ENCODE peak calls at places on chromosomes 3 and 15, in ten cellular contexts. G, I, H, Q, L, E, Z, F, W and T are unnamed samples.

GRCh38 chr15:70235347-70235746 is 137.6 kb upstream of the TLE3 start:
- DNase-seq in G (no peak), I (no peak), H (no peak), Q (no peak), L (no peak), E (no peak), Z (no peak), F (peak), W (peak), T (no peak)

GRCh38 chr3:16884748-16885587 is at the start of gene PLCL2:
- DNase-seq in G (no peak), I (no peak), H (peak), Q (peak), L (peak), E (no peak), Z (peak), F (peak), W (peak), T (peak)

GRCh38 chr3:126026761-126027160 is 57.2 kb downstream of the SLC41A3 start:
- DNase-seq in G (no peak), I (no peak), H (peak), Q (no peak), L (peak), E (no peak), Z (no peak), F (no peak), W (no peak), T (no peak)

GRCh38 chr3:172369590-172370259 is 78.5 kb downstream of the GHSR start:
- DNase-seq in G (no peak), I (no peak), H (peak), Q (no peak), L (no peak), E (no peak), Z (no peak), F (no peak), W (no peak), T (no peak)

GRCh38 chr3:141738636-141739363 is 702 bp downstream of the RNF7 start:
- DNase-seq in G (peak), I (no peak), H (peak), Q (no peak), L (no peak), E (no peak), Z (no peak), F (peak), W (peak), T (peak)

GRCh38 chr3:64530434-64531049 is 157.3 kb downstream of the ADAMTS9 start:
- DNase-seq in G (no peak), I (no peak), H (peak), Q (no peak), L (no peak), E (peak), Z (peak), F (peak), W (peak), T (peak)

GRCh38 chr3:194991338-194991654 is 279.7 kb downstream of the XXYLT1 start:
- DNase-seq in G (no peak), I (no peak), H (no peak), Q (no peak), L (no peak), E (no peak), Z (no peak), F (no peak), W (no peak), T (no peak)

GRCh38 chr15:67833504-67834248 is 6.2 kb downstream of the RNU6-1 start:
- DNase-seq in G (no peak), I (no peak), H (no peak), Q (peak), L (no peak), E (no peak), Z (peak), F (peak), W (peak), T (no peak)

GRCh38 chr3:180762866-180763265 is 83.6 kb upstream of the CCDC39 start:
- DNase-seq in G (no peak), I (no peak), H (no peak), Q (no peak), L (no peak), E (no peak), Z (no peak), F (no peak), W (no peak), T (peak)

GRCh38 chr3:144586382-144586781 is 614.8 kb downstream of the DIPK2A start:
- DNase-seq in G (no peak), I (no peak), H (no peak), Q (no peak), L (no peak), E (no peak), Z (no peak), F (peak), W (no peak), T (no peak)

GRCh38 chr3:177443469-177443868 is 246.2 kb upstream of the TBL1XR1 start:
- DNase-seq in G (no peak), I (no peak), H (no peak), Q (no peak), L (no peak), E (no peak), Z (no peak), F (peak), W (peak), T (peak)

GRCh38 chr15:39845582-39845981 is 62.9 kb upstream of the FSIP1 start:
- DNase-seq in G (no peak), I (no peak), H (no peak), Q (no peak), L (no peak), E (no peak), Z (no peak), F (no peak), W (no peak), T (no peak)

GRCh38 chr3:172189987-172190603 is 150.7 kb downstream of the FNDC3B start:
- DNase-seq in G (no peak), I (no peak), H (no peak), Q (no peak), L (no peak), E (no peak), Z (no peak), F (no peak), W (no peak), T (no peak)

GRCh38 chr3:100536093-100536492 is 43.7 kb downstream of the TMEM45A start:
- DNase-seq in G (no peak), I (no peak), H (no peak), Q (no peak), L (no peak), E (no peak), Z (no peak), F (peak), W (peak), T (peak)

GRCh38 chr3:31145062-31145461 is 250.6 kb upstream of the GADL1 start:
- DNase-seq in G (no peak), I (no peak), H (no peak), Q (no peak), L (no peak), E (no peak), Z (no peak), F (no peak), W (no peak), T (no peak)

GRCh38 chr15:94235041-94235440 is 3.7 kb downstream of the MCTP2 start:
- DNase-seq in G (no peak), I (no peak), H (no peak), Q (no peak), L (no peak), E (no peak), Z (no peak), F (no peak), W (no peak), T (no peak)